ENCODE peak calls at places on chromosomes 13 and 19, in seven cellular contexts. One of them, this sample, is unnamed. For H3K27me3, the result is how much of the 10 kb centered on the place peaks cover.

GRCh38 chr13:39159971-39160370 is 121.7 kb downstream of the NHLRC3 start:
- DNase-seq in dorsolateral prefrontal cortex: no peak
- DNase-seq in CD8-positive, alpha-beta T cell: no peak
- DNase-seq in lower lobe of right lung: no peak
- DNase-seq in tibial nerve: no peak
- DNase-seq in psoas muscle: no peak
- DNase-seq in Peyer's patch: no peak
- DNase-seq in this sample: no peak

GRCh38 chr13:29679357-29680050 is 84.0 kb upstream of the SLC7A1 start:
- DNase-seq in Peyer's patch: no peak
- DNase-seq in CD8-positive, alpha-beta T cell: no peak
- DNase-seq in dorsolateral prefrontal cortex: no peak
- DNase-seq in tibial nerve: no peak
- DNase-seq in lower lobe of right lung: no peak
- DNase-seq in psoas muscle: peak
- DNase-seq in this sample: no peak

GRCh38 chr13:113508531-113509254 is 18.2 kb upstream of the DCUN1D2 start:
- DNase-seq in lower lobe of right lung: peak
- DNase-seq in dorsolateral prefrontal cortex: no peak
- DNase-seq in tibial nerve: no peak
- DNase-seq in Peyer's patch: no peak
- DNase-seq in CD8-positive, alpha-beta T cell: no peak
- DNase-seq in psoas muscle: no peak
- DNase-seq in this sample: no peak

GRCh38 chr13:33606692-33607091 is 211.3 kb upstream of the RFC3 start:
- DNase-seq in lower lobe of right lung: no peak
- DNase-seq in psoas muscle: no peak
- DNase-seq in CD8-positive, alpha-beta T cell: no peak
- DNase-seq in dorsolateral prefrontal cortex: no peak
- DNase-seq in Peyer's patch: no peak
- DNase-seq in tibial nerve: no peak
- DNase-seq in this sample: no peak

GRCh38 chr13:98563071-98563470 is 13.8 kb downstream of the STK24 start:
- DNase-seq in CD8-positive, alpha-beta T cell: peak
- DNase-seq in lower lobe of right lung: no peak
- DNase-seq in psoas muscle: no peak
- DNase-seq in dorsolateral prefrontal cortex: no peak
- DNase-seq in Peyer's patch: peak
- DNase-seq in tibial nerve: no peak
- DNase-seq in this sample: no peak

GRCh38 chr19:1449467-1450442 is at the start of gene APC2:
- DNase-seq in dorsolateral prefrontal cortex: peak
- DNase-seq in psoas muscle: no peak
- DNase-seq in Peyer's patch: no peak
- DNase-seq in CD8-positive, alpha-beta T cell: no peak
- DNase-seq in tibial nerve: no peak
- DNase-seq in lower lobe of right lung: no peak
- DNase-seq in this sample: no peak

GRCh38 chr13:41268764-41269163 is 5.4 kb upstream of the MTRF1 start:
- DNase-seq in Peyer's patch: no peak
- DNase-seq in dorsolateral prefrontal cortex: no peak
- DNase-seq in psoas muscle: no peak
- DNase-seq in lower lobe of right lung: no peak
- DNase-seq in tibial nerve: no peak
- DNase-seq in CD8-positive, alpha-beta T cell: no peak
- DNase-seq in this sample: no peak

GRCh38 chr13:71817335-71817734 is 49.7 kb downstream of the DACH1 start:
- DNase-seq in dorsolateral prefrontal cortex: no peak
- DNase-seq in psoas muscle: no peak
- DNase-seq in tibial nerve: no peak
- DNase-seq in Peyer's patch: no peak
- DNase-seq in CD8-positive, alpha-beta T cell: no peak
- DNase-seq in lower lobe of right lung: no peak
- DNase-seq in this sample: no peak

GRCh38 chr19:34999498-35000337 is at the start of gene GRAMD1A:
- DNase-seq in lower lobe of right lung: peak
- DNase-seq in psoas muscle: peak
- DNase-seq in Peyer's patch: peak
- DNase-seq in CD8-positive, alpha-beta T cell: peak
- DNase-seq in dorsolateral prefrontal cortex: peak
- DNase-seq in tibial nerve: peak
- DNase-seq in this sample: peak

GRCh38 chr13:79776538-79776937 is 295.6 kb downstream of the NDFIP2 start:
- DNase-seq in tibial nerve: no peak
- DNase-seq in psoas muscle: no peak
- DNase-seq in lower lobe of right lung: no peak
- DNase-seq in CD8-positive, alpha-beta T cell: no peak
- DNase-seq in Peyer's patch: no peak
- DNase-seq in dorsolateral prefrontal cortex: no peak
- DNase-seq in this sample: no peak

DNA sequence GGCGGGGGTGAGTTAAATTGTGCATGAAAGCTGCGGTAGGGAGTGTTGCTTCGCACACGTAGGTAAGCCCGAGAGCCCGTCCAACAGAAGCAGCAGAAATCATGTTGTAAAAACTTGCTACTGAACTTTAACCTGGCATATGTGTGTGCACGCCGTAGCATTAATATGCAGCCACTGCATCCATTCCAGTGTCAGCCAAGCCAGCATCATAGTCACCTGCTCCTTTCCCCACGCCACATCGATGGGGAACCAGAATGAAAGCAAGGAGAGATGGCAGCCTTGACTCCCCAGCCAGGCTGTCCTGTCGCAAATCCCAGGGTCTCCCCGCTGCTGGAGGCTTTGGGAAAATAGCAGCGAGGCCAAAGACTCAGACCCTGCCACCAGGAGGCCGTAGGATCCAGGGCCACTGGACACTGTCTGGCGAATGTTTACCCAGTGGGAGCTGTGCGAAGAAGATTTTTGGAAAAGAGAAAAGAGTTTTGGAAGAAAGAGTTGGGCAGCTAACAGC is 48.5 kb upstream of the RANBP3 start:
- DNase-seq in CD8-positive, alpha-beta T cell: no peak
- DNase-seq in lower lobe of right lung: peak
- DNase-seq in tibial nerve: no peak
- DNase-seq in dorsolateral prefrontal cortex: no peak
- DNase-seq in psoas muscle: no peak
- DNase-seq in Peyer's patch: no peak
- DNase-seq in this sample: no peak
- H3K27me3 ChIP-seq in CD8-positive, alpha-beta T cell: under half
- H3K27me3 ChIP-seq in lower lobe of right lung: under half
- H3K27me3 ChIP-seq in tibial nerve: under half
- H3K27me3 ChIP-seq in dorsolateral prefrontal cortex: under half
- H3K27me3 ChIP-seq in psoas muscle: under half
- H3K27me3 ChIP-seq in Peyer's patch: under half
- H3K27me3 ChIP-seq in this sample: under half

GRCh38 chr13:48739346-48740037 is 85.8 kb downstream of the CYSLTR2 start:
- DNase-seq in Peyer's patch: no peak
- DNase-seq in psoas muscle: no peak
- DNase-seq in dorsolateral prefrontal cortex: no peak
- DNase-seq in tibial nerve: no peak
- DNase-seq in lower lobe of right lung: no peak
- DNase-seq in CD8-positive, alpha-beta T cell: no peak
- DNase-seq in this sample: no peak
- TF ChIP-seq CTCF in Peyer's patch: no peak
- TF ChIP-seq CTCF in psoas muscle: no peak
- TF ChIP-seq CTCF in dorsolateral prefrontal cortex: no peak
- TF ChIP-seq CTCF in tibial nerve: no peak
- TF ChIP-seq CTCF in lower lobe of right lung: no peak
- TF ChIP-seq CTCF in CD8-positive, alpha-beta T cell: no peak
- TF ChIP-seq CTCF in this sample: no peak

GRCh38 chr19:47418595-47419036 is 711 bp downstream of the MEIS3 start:
- DNase-seq in Peyer's patch: no peak
- DNase-seq in lower lobe of right lung: no peak
- DNase-seq in dorsolateral prefrontal cortex: no peak
- DNase-seq in tibial nerve: no peak
- DNase-seq in CD8-positive, alpha-beta T cell: no peak
- DNase-seq in psoas muscle: no peak
- DNase-seq in this sample: no peak

GRCh38 chr19:47417107-47417745 is 2.1 kb downstream of the MEIS3 start:
- DNase-seq in dorsolateral prefrontal cortex: no peak
- DNase-seq in tibial nerve: no peak
- DNase-seq in lower lobe of right lung: peak
- DNase-seq in psoas muscle: no peak
- DNase-seq in CD8-positive, alpha-beta T cell: no peak
- DNase-seq in Peyer's patch: no peak
- DNase-seq in this sample: no peak

GRCh38 chr19:47417746-47418594 is 1.4 kb downstream of the MEIS3 start:
- DNase-seq in tibial nerve: no peak
- DNase-seq in CD8-positive, alpha-beta T cell: no peak
- DNase-seq in dorsolateral prefrontal cortex: no peak
- DNase-seq in psoas muscle: no peak
- DNase-seq in lower lobe of right lung: peak
- DNase-seq in Peyer's patch: no peak
- DNase-seq in this sample: no peak

GRCh38 chr19:47419789-47420188 is 462 bp upstream of the MEIS3 start:
- DNase-seq in dorsolateral prefrontal cortex: no peak
- DNase-seq in tibial nerve: no peak
- DNase-seq in psoas muscle: no peak
- DNase-seq in CD8-positive, alpha-beta T cell: no peak
- DNase-seq in Peyer's patch: no peak
- DNase-seq in lower lobe of right lung: no peak
- DNase-seq in this sample: no peak

DNA sequence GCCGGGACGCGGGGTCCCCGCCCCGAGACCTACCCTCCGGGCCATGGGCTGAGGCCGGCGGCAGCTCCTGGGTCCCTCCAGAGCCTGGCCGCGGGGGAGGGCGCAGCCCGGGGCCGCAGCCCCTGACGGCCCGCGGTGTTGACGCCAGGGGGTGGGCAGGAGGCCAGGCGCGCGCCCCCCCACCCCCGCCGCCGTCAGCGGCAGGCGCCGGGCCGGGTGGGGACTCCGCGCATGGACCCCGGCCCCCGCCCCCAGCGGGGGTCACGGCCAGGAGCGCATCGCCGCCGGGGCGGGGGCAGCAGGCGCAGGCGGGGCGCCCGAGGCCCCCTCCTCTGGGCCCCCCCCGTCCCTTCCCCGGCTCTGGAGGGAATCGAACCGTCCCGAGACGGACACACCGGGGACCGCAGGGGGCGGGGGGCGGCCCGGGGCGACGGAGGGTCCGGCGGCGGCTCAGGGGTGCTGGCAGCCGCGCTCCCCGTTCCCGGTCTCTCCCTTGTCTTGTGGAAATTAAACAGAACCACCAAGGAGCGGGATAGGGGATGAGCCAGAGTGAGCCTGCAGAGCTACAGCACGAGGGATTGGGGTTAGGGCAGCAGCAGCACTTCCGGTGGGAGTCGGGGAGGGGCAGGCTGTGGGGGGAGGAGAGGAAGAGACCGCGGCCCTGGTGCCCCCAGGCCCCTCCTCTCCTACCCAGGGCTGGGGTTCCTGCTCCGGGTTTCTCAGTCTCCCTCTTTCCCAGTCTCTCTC is at the start of gene MEIS3:
- DNase-seq in dorsolateral prefrontal cortex: no peak
- DNase-seq in lower lobe of right lung: no peak
- DNase-seq in Peyer's patch: no peak
- DNase-seq in CD8-positive, alpha-beta T cell: no peak
- DNase-seq in psoas muscle: no peak
- DNase-seq in tibial nerve: no peak
- DNase-seq in this sample: no peak
- H3K4me3 ChIP-seq in dorsolateral prefrontal cortex: peak
- H3K4me3 ChIP-seq in lower lobe of right lung: peak
- H3K4me3 ChIP-seq in Peyer's patch: peak
- H3K4me3 ChIP-seq in CD8-positive, alpha-beta T cell: peak
- H3K4me3 ChIP-seq in psoas muscle: peak
- H3K4me3 ChIP-seq in tibial nerve: peak
- H3K4me3 ChIP-seq in this sample: peak

GRCh38 chr19:55447421-55448174 is 4.5 kb upstream of the SHISA7 start:
- DNase-seq in dorsolateral prefrontal cortex: peak
- DNase-seq in psoas muscle: no peak
- DNase-seq in CD8-positive, alpha-beta T cell: no peak
- DNase-seq in Peyer's patch: no peak
- DNase-seq in lower lobe of right lung: no peak
- DNase-seq in tibial nerve: no peak
- DNase-seq in this sample: no peak

GRCh38 chr19:55444720-55445045 is 1.6 kb upstream of the SHISA7 start:
- DNase-seq in psoas muscle: no peak
- DNase-seq in tibial nerve: no peak
- DNase-seq in lower lobe of right lung: no peak
- DNase-seq in Peyer's patch: no peak
- DNase-seq in CD8-positive, alpha-beta T cell: no peak
- DNase-seq in dorsolateral prefrontal cortex: no peak
- DNase-seq in this sample: no peak

GRCh38 chr19:55443824-55444719 is 972 bp upstream of the SHISA7 start:
- DNase-seq in CD8-positive, alpha-beta T cell: no peak
- DNase-seq in Peyer's patch: no peak
- DNase-seq in lower lobe of right lung: no peak
- DNase-seq in dorsolateral prefrontal cortex: no peak
- DNase-seq in psoas muscle: no peak
- DNase-seq in tibial nerve: no peak
- DNase-seq in this sample: no peak

GRCh38 chr19:55443045-55443823 is at the start of gene SHISA7:
- DNase-seq in CD8-positive, alpha-beta T cell: no peak
- DNase-seq in Peyer's patch: no peak
- DNase-seq in psoas muscle: no peak
- DNase-seq in lower lobe of right lung: no peak
- DNase-seq in dorsolateral prefrontal cortex: peak
- DNase-seq in tibial nerve: no peak
- DNase-seq in this sample: no peak

DNA sequence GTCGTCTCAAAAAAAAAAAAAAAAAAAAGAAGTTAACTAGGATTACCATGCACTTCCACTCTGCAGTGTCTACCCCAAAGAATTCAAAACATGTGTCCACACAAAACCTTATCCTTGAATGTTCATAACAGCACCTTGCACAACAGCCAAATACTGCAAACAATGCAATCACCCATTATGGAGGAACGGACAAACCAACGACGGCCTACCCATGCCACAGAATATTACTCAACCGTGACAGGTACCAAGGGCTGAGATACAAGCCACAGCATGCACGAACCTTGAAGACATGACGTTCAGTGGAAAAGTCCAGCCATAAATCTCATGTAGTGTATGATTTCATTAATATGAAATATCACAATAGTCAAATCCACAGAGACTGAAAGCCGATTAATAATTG is 3.0 kb upstream of the SHISA7 start:
- DNase-seq in psoas muscle: no peak
- DNase-seq in lower lobe of right lung: no peak
- DNase-seq in Peyer's patch: no peak
- DNase-seq in tibial nerve: no peak
- DNase-seq in CD8-positive, alpha-beta T cell: no peak
- DNase-seq in dorsolateral prefrontal cortex: no peak
- DNase-seq in this sample: no peak
- H3K27me3 ChIP-seq in psoas muscle: under half
- H3K27me3 ChIP-seq in lower lobe of right lung: half or more
- H3K27me3 ChIP-seq in Peyer's patch: under half
- H3K27me3 ChIP-seq in tibial nerve: half or more
- H3K27me3 ChIP-seq in CD8-positive, alpha-beta T cell: under half
- H3K27me3 ChIP-seq in dorsolateral prefrontal cortex: under half
- H3K27me3 ChIP-seq in this sample: under half

This sample was measured in ascending aorta.